ENCODE peak calls at places on chromosome 11, in six cellular contexts. One of them, this sample, is unnamed.

GRCh38 chr11:12042215-12042676 is 33.8 kb upstream of the DKK3 start:
- DNase-seq in brain microvascular endothelial cell: peak; percentile 94
- DNase-seq in gastrocnemius medialis: no peak
- DNase-seq in AG04450: peak; percentile 89
- DNase-seq in bronchial epithelial cell: peak; percentile 97
- DNase-seq in neural progenitor cell: no peak
- DNase-seq in this sample: peak; percentile 95

GRCh38 chr11:3096909-3097395 is 39.7 kb upstream of the CARS1 start:
- DNase-seq in brain microvascular endothelial cell: no peak
- DNase-seq in gastrocnemius medialis: no peak
- DNase-seq in AG04450: no peak
- DNase-seq in bronchial epithelial cell: no peak
- DNase-seq in neural progenitor cell: no peak
- DNase-seq in this sample: no peak

GRCh38 chr11:63554901-63555218 is 8.3 kb downstream of the PLAAT2 start:
- DNase-seq in brain microvascular endothelial cell: no peak
- DNase-seq in gastrocnemius medialis: no peak
- DNase-seq in AG04450: no peak
- DNase-seq in bronchial epithelial cell: no peak
- DNase-seq in neural progenitor cell: no peak
- DNase-seq in this sample: no peak

GRCh38 chr11:106495046-106495445 is 417.6 kb downstream of the AASDHPPT start:
- DNase-seq in brain microvascular endothelial cell: no peak
- DNase-seq in gastrocnemius medialis: no peak
- DNase-seq in AG04450: no peak
- DNase-seq in bronchial epithelial cell: peak; percentile 98
- DNase-seq in neural progenitor cell: no peak
- DNase-seq in this sample: no peak

GRCh38 chr11:127890026-127890611 is 697.2 kb downstream of the ETS1 start:
- DNase-seq in brain microvascular endothelial cell: no peak
- DNase-seq in gastrocnemius medialis: no peak
- DNase-seq in AG04450: no peak
- DNase-seq in bronchial epithelial cell: peak; percentile 68
- DNase-seq in neural progenitor cell: no peak
- DNase-seq in this sample: peak; percentile 21

GRCh38 chr11:64765291-64765803 is 5.6 kb upstream of the PYGM start:
- DNase-seq in brain microvascular endothelial cell: no peak
- DNase-seq in gastrocnemius medialis: no peak
- DNase-seq in AG04450: no peak
- DNase-seq in bronchial epithelial cell: no peak
- DNase-seq in neural progenitor cell: peak; percentile 45
- DNase-seq in this sample: no peak

GRCh38 chr11:107282195-107282594 is 175.4 kb downstream of the CWF19L2 start:
- DNase-seq in brain microvascular endothelial cell: no peak
- DNase-seq in gastrocnemius medialis: no peak
- DNase-seq in AG04450: no peak
- DNase-seq in bronchial epithelial cell: no peak
- DNase-seq in neural progenitor cell: no peak
- DNase-seq in this sample: no peak

GRCh38 chr11:72308226-72309073 is 64.5 kb upstream of the PHOX2A start:
- DNase-seq in brain microvascular endothelial cell: peak; percentile 95
- DNase-seq in gastrocnemius medialis: no peak
- DNase-seq in AG04450: peak; percentile 91
- DNase-seq in bronchial epithelial cell: peak; percentile 87
- DNase-seq in neural progenitor cell: no peak
- DNase-seq in this sample: peak; percentile 74

GRCh38 chr11:72736452-72737069 is 15.6 kb downstream of the ARAP1 start:
- DNase-seq in brain microvascular endothelial cell: peak; percentile 29
- DNase-seq in gastrocnemius medialis: peak; percentile 50
- DNase-seq in AG04450: no peak
- DNase-seq in bronchial epithelial cell: peak; percentile 88
- DNase-seq in neural progenitor cell: no peak
- DNase-seq in this sample: no peak

GRCh38 chr11:117874910-117875396 is 1.5 kb downstream of the FXYD6 start:
- DNase-seq in brain microvascular endothelial cell: no peak
- DNase-seq in gastrocnemius medialis: no peak
- DNase-seq in AG04450: no peak
- DNase-seq in bronchial epithelial cell: no peak
- DNase-seq in neural progenitor cell: no peak
- DNase-seq in this sample: no peak

DNA sequence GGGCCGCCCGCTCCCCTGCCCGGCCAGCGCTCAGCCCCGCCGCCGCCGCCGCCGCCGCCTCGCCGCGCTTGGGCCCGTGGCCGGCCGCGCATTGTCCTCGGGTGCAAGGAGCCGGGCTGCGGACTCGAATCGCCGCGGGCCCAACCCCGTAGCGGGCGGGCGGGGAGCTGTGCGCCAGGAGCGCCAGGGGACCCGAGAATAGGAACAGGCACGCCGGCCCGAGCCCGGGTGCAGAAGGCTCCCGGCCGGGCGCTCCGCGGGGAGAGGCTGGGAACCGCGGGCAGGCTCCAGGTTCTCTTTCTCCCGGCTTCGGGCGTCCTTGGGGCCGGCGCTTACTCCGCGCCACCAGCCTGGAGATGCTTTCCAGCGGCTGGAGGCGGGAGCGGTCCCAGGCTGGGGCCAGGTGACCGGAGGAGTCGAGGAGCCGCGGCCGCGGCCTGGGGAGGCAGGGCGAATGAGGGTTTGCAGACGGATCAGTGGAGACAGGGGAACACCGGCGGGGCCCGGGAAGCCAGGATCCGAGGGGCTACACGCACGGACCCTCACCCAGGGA is 636 bp downstream of the PKNOX2 start:
- DNase-seq in brain microvascular endothelial cell: no peak
- DNase-seq in gastrocnemius medialis: no peak
- DNase-seq in AG04450: no peak
- DNase-seq in bronchial epithelial cell: no peak
- DNase-seq in neural progenitor cell: peak; percentile 65
- DNase-seq in this sample: no peak
- H3K27me3 ChIP-seq in brain microvascular endothelial cell: no peaks in the 10 kb centered on the region
- H3K27me3 ChIP-seq in gastrocnemius medialis: no peaks in the 10 kb centered on the region
- H3K27me3 ChIP-seq in AG04450: peaks cover 11% of the 10 kb centered on the region
- H3K27me3 ChIP-seq in bronchial epithelial cell: peaks cover 11% of the 10 kb centered on the region
- H3K27me3 ChIP-seq in neural progenitor cell: peaks cover 14% of the 10 kb centered on the region
- H3K27me3 ChIP-seq in this sample: peaks cover 50% of the 10 kb centered on the region

GRCh38 chr11:67044496-67044895 is 12.2 kb upstream of the RHOD start:
- DNase-seq in brain microvascular endothelial cell: no peak
- DNase-seq in gastrocnemius medialis: no peak
- DNase-seq in AG04450: no peak
- DNase-seq in bronchial epithelial cell: no peak
- DNase-seq in neural progenitor cell: no peak
- DNase-seq in this sample: no peak
- TF ChIP-seq CTCF in brain microvascular endothelial cell: peak; percentile 44
- TF ChIP-seq CTCF in gastrocnemius medialis: no peak
- TF ChIP-seq CTCF in AG04450: no peak
- TF ChIP-seq CTCF in bronchial epithelial cell: no peak
- TF ChIP-seq CTCF in neural progenitor cell: no peak
- TF ChIP-seq CTCF in this sample: no peak

GRCh38 chr11:61828379-61828628 is 204 bp downstream of the FADS2 start:
- DNase-seq in brain microvascular endothelial cell: no peak
- DNase-seq in gastrocnemius medialis: no peak
- DNase-seq in AG04450: no peak
- DNase-seq in bronchial epithelial cell: no peak
- DNase-seq in neural progenitor cell: no peak
- DNase-seq in this sample: no peak

GRCh38 chr11:61829806-61830205 is 1.7 kb downstream of the FADS2 start:
- DNase-seq in brain microvascular endothelial cell: no peak
- DNase-seq in gastrocnemius medialis: no peak
- DNase-seq in AG04450: no peak
- DNase-seq in bronchial epithelial cell: no peak
- DNase-seq in neural progenitor cell: no peak
- DNase-seq in this sample: no peak

GRCh38 chr11:61828629-61829407 is 718 bp downstream of the FADS2 start:
- DNase-seq in brain microvascular endothelial cell: no peak
- DNase-seq in gastrocnemius medialis: no peak
- DNase-seq in AG04450: no peak
- DNase-seq in bronchial epithelial cell: peak; percentile 13
- DNase-seq in neural progenitor cell: peak; percentile 78
- DNase-seq in this sample: no peak

GRCh38 chr11:61832207-61832606 is 4.1 kb downstream of the FADS2 start:
- DNase-seq in brain microvascular endothelial cell: no peak
- DNase-seq in gastrocnemius medialis: no peak
- DNase-seq in AG04450: no peak
- DNase-seq in bronchial epithelial cell: no peak
- DNase-seq in neural progenitor cell: no peak
- DNase-seq in this sample: no peak

DNA sequence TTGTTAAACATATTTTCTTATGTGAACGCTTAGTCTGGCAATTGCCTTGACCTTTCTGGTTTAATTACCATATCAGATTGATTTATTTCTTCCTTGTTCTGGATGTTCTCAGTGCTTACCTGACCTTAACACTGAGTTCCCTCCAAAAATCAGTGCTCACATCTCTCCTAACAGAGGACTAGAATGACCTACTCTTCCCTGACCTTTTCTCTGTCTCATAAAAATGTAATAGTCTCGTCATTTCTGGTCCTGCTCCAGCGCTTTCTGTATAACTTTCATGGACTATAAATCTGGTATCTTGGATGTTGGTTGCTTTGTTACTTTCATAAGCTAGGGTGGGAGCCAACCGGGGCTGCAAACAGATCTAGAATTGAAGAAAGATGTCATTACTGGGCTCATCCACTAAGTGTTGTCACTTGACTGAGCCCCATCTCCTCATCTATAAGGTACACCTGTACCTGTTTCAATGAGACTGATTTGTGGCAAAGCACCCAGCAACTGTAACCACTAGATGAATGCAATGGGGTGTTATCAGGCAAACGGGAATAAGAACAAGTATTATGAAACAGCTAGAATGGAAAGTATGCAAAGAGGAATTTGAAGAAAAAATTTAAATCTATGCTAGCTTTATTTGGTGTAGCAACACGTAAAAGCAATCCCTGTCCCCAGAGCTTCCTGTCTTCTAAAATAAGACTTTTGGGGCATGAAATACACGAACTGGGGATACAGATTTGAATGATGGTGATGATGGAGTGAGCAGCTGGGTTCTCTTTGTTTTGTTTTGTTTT is 2.4 kb downstream of the FADS2 start:
- DNase-seq in brain microvascular endothelial cell: no peak
- DNase-seq in gastrocnemius medialis: no peak
- DNase-seq in AG04450: no peak
- DNase-seq in bronchial epithelial cell: no peak
- DNase-seq in neural progenitor cell: no peak
- DNase-seq in this sample: no peak
- H3K4me3 ChIP-seq in brain microvascular endothelial cell: peak overlapping the region; percentile 97
- H3K4me3 ChIP-seq in gastrocnemius medialis: no peak overlapping the region
- H3K4me3 ChIP-seq in AG04450: peak overlapping the region; percentile 87
- H3K4me3 ChIP-seq in bronchial epithelial cell: no peak overlapping the region
- H3K4me3 ChIP-seq in neural progenitor cell: peak overlapping the region; percentile 98
- H3K4me3 ChIP-seq in this sample: peak overlapping the region; percentile 82

DNA sequence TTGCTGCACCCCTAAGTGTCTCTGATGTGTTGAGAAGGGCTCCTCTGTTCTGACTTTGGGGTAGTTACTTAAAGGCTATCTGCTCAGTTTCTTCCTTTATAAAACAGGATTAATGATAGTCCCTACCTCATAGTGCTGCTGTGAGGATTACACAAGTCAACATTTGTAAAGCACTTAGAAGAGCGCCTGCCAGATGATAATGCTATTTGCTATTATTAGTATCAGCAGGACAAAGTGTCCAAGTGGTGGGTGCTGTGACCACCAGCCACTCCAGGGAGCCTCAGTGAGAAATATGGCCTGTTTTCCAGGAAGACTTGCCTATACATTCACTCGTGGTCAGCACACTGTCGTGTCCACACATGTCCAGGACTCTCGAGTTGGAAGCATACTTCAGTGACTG is 16.2 kb downstream of the POU2F3 start:
- DNase-seq in brain microvascular endothelial cell: no peak
- DNase-seq in gastrocnemius medialis: no peak
- DNase-seq in AG04450: no peak
- DNase-seq in bronchial epithelial cell: no peak
- DNase-seq in neural progenitor cell: no peak
- DNase-seq in this sample: no peak
- H3K27me3 ChIP-seq in brain microvascular endothelial cell: peaks cover 32% of the 10 kb centered on the region
- H3K27me3 ChIP-seq in gastrocnemius medialis: peaks cover 21% of the 10 kb centered on the region
- H3K27me3 ChIP-seq in AG04450: peaks cover 75% of the 10 kb centered on the region
- H3K27me3 ChIP-seq in bronchial epithelial cell: peaks cover 25% of the 10 kb centered on the region
- H3K27me3 ChIP-seq in neural progenitor cell: peaks cover 15% of the 10 kb centered on the region
- H3K27me3 ChIP-seq in this sample: peaks cover 49% of the 10 kb centered on the region

GRCh38 chr11:44358713-44359112 is 48.8 kb upstream of the ALX4 start:
- DNase-seq in brain microvascular endothelial cell: no peak
- DNase-seq in gastrocnemius medialis: no peak
- DNase-seq in AG04450: no peak
- DNase-seq in bronchial epithelial cell: no peak
- DNase-seq in neural progenitor cell: no peak
- DNase-seq in this sample: no peak
- TF ChIP-seq CTCF in brain microvascular endothelial cell: no peak
- TF ChIP-seq CTCF in gastrocnemius medialis: no peak
- TF ChIP-seq CTCF in AG04450: no peak
- TF ChIP-seq CTCF in bronchial epithelial cell: no peak
- TF ChIP-seq CTCF in neural progenitor cell: no peak
- TF ChIP-seq CTCF in this sample: no peak

DNA sequence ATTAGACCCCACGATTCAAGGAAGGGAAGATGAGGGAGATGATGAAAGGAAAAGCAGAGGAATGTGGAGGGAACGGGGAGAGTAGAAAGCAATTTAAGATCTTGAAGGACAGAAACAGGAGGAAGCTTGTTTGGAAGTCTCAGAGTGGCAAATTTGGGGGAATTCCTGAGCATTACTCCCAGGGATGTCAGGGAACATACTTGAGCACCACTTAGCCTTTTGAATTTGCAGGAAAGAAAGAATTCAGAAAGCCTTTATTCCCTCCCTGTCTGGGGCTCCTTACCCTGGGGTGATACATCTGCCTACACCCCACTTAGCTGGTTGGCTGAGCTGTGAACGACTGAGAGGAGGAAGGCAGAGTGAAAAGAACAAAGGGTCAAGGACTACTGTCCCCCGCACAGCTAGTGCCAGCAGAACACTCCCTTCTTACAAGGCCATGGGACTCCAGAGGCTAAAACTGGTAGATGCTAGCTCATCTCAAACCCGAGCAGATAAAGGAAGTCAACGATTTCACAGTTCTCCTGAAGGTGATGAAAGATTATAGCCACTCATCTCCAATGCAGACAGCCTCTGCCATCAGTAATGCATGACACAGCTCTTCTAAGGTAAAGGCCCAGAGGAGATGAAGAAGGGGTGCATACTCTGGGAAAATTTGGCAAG is 84.0 kb upstream of the AKIP1 start:
- DNase-seq in brain microvascular endothelial cell: no peak
- DNase-seq in gastrocnemius medialis: no peak
- DNase-seq in AG04450: no peak
- DNase-seq in bronchial epithelial cell: peak; percentile 30
- DNase-seq in neural progenitor cell: no peak
- DNase-seq in this sample: no peak
- H3K4me3 ChIP-seq in brain microvascular endothelial cell: no peak overlapping the region
- H3K4me3 ChIP-seq in gastrocnemius medialis: no peak overlapping the region
- H3K4me3 ChIP-seq in AG04450: no peak overlapping the region
- H3K4me3 ChIP-seq in bronchial epithelial cell: no peak overlapping the region
- H3K4me3 ChIP-seq in neural progenitor cell: no peak overlapping the region
- H3K4me3 ChIP-seq in this sample: no peak overlapping the region